ENCODE peak calls at places on chromosomes 13 and 19, in five cellular contexts. One of them, this sample, is unnamed.

GRCh38 chr13:40874138-40874776 is 84.8 kb downstream of the SLC25A15 start:
- DNase-seq in NB4: peak
- DNase-seq in HFFc6: no peak
- DNase-seq in SK-N-SH: no peak
- DNase-seq in endothelial cell: no peak
- DNase-seq in this sample: no peak

GRCh38 chr19:4455742-4456565 is 1.6 kb downstream of the UBXN6 start:
- DNase-seq in NB4: peak
- DNase-seq in HFFc6: peak
- DNase-seq in SK-N-SH: peak
- DNase-seq in endothelial cell: no peak
- DNase-seq in this sample: peak

GRCh38 chr19:18946918-18947317 is 5.9 kb upstream of the HOMER3 start:
- DNase-seq in NB4: no peak
- DNase-seq in HFFc6: no peak
- DNase-seq in SK-N-SH: no peak
- DNase-seq in endothelial cell: no peak
- DNase-seq in this sample: no peak

GRCh38 chr19:52923782-52924593 is 760 bp upstream of the ZNF888 start:
- DNase-seq in NB4: peak
- DNase-seq in HFFc6: no peak
- DNase-seq in SK-N-SH: no peak
- DNase-seq in endothelial cell: peak
- DNase-seq in this sample: no peak

GRCh38 chr13:59823495-59823894 is 340.2 kb downstream of the DIAPH3 start:
- DNase-seq in NB4: no peak
- DNase-seq in HFFc6: peak
- DNase-seq in SK-N-SH: no peak
- DNase-seq in endothelial cell: no peak
- DNase-seq in this sample: no peak

GRCh38 chr19:12792048-12792852 is 964 bp downstream of the JUNB start:
- DNase-seq in NB4: peak
- DNase-seq in HFFc6: no peak
- DNase-seq in SK-N-SH: peak
- DNase-seq in endothelial cell: peak
- DNase-seq in this sample: peak

GRCh38 chr19:4386038-4386782 is 14.1 kb downstream of the SH3GL1 start:
- DNase-seq in NB4: no peak
- DNase-seq in HFFc6: no peak
- DNase-seq in SK-N-SH: no peak
- DNase-seq in endothelial cell: no peak
- DNase-seq in this sample: no peak

GRCh38 chr19:15897738-15898276 is at the start of gene CYP4F2:
- DNase-seq in NB4: no peak
- DNase-seq in HFFc6: no peak
- DNase-seq in SK-N-SH: peak
- DNase-seq in endothelial cell: no peak
- DNase-seq in this sample: no peak

GRCh38 chr19:54138777-54139256 is 1.3 kb downstream of the CNOT3 start:
- DNase-seq in NB4: no peak
- DNase-seq in HFFc6: no peak
- DNase-seq in SK-N-SH: no peak
- DNase-seq in endothelial cell: no peak
- DNase-seq in this sample: peak

GRCh38 chr19:38211206-38211605 is 12.8 kb downstream of the DPF1 start:
- DNase-seq in NB4: no peak
- DNase-seq in HFFc6: no peak
- DNase-seq in SK-N-SH: peak
- DNase-seq in endothelial cell: no peak
- DNase-seq in this sample: peak

GRCh38 chr19:13537454-13537853 is 31.2 kb upstream of the CACNA1A start:
- DNase-seq in NB4: peak
- DNase-seq in HFFc6: no peak
- DNase-seq in SK-N-SH: no peak
- DNase-seq in endothelial cell: no peak
- DNase-seq in this sample: peak

GRCh38 chr13:41966671-41967070 is 5.8 kb upstream of the VWA8 start:
- DNase-seq in NB4: no peak
- DNase-seq in HFFc6: no peak
- DNase-seq in SK-N-SH: no peak
- DNase-seq in endothelial cell: no peak
- DNase-seq in this sample: no peak

GRCh38 chr13:48018637-48019036 is 17.6 kb upstream of the SUCLA2 start:
- DNase-seq in NB4: no peak
- DNase-seq in HFFc6: no peak
- DNase-seq in SK-N-SH: no peak
- DNase-seq in endothelial cell: no peak
- DNase-seq in this sample: no peak

GRCh38 chr13:102460806-102461205 is 59.0 kb upstream of the FGF14 start:
- DNase-seq in NB4: no peak
- DNase-seq in HFFc6: no peak
- DNase-seq in SK-N-SH: no peak
- DNase-seq in endothelial cell: no peak
- DNase-seq in this sample: no peak

GRCh38 chr13:59247166-59247565 is 916.6 kb downstream of the DIAPH3 start:
- DNase-seq in NB4: no peak
- DNase-seq in HFFc6: no peak
- DNase-seq in SK-N-SH: no peak
- DNase-seq in endothelial cell: no peak
- DNase-seq in this sample: no peak

GRCh38 chr19:2532252-2533071 is 56.5 kb downstream of the GADD45B start:
- DNase-seq in NB4: no peak
- DNase-seq in HFFc6: peak
- DNase-seq in SK-N-SH: no peak
- DNase-seq in endothelial cell: no peak
- DNase-seq in this sample: no peak

GRCh38 chr19:11548315-11548700 is 9.7 kb downstream of the CNN1 start:
- DNase-seq in NB4: no peak
- DNase-seq in HFFc6: no peak
- DNase-seq in SK-N-SH: no peak
- DNase-seq in endothelial cell: no peak
- DNase-seq in this sample: no peak

GRCh38 chr13:26584713-26585112 is 27.2 kb downstream of the WASF3 start:
- DNase-seq in NB4: no peak
- DNase-seq in HFFc6: peak
- DNase-seq in SK-N-SH: no peak
- DNase-seq in endothelial cell: no peak
- DNase-seq in this sample: no peak

GRCh38 chr13:68176486-68176885 is 946.4 kb upstream of the PCDH9 start:
- DNase-seq in NB4: no peak
- DNase-seq in HFFc6: no peak
- DNase-seq in SK-N-SH: no peak
- DNase-seq in endothelial cell: no peak
- DNase-seq in this sample: no peak

GRCh38 chr19:14149509-14149994 is 13.2 kb upstream of the ASF1B start:
- DNase-seq in NB4: no peak
- DNase-seq in HFFc6: no peak
- DNase-seq in SK-N-SH: peak
- DNase-seq in endothelial cell: no peak
- DNase-seq in this sample: no peak

GRCh38 chr19:1266818-1267440 is 2.2 kb upstream of the CIRBP start:
- DNase-seq in NB4: peak
- DNase-seq in HFFc6: peak
- DNase-seq in SK-N-SH: peak
- DNase-seq in endothelial cell: peak
- DNase-seq in this sample: peak

GRCh38 chr13:26950546-26950945 is 190.0 kb upstream of the GPR12 start:
- DNase-seq in NB4: no peak
- DNase-seq in HFFc6: no peak
- DNase-seq in SK-N-SH: no peak
- DNase-seq in endothelial cell: no peak
- DNase-seq in this sample: no peak

GRCh38 chr19:47049307-47049700 is 880 bp upstream of the TMEM160 start:
- DNase-seq in NB4: no peak
- DNase-seq in HFFc6: peak
- DNase-seq in SK-N-SH: no peak
- DNase-seq in endothelial cell: no peak
- DNase-seq in this sample: no peak

GRCh38 chr19:46288896-46289588 is 7.8 kb upstream of the HIF3A start:
- DNase-seq in NB4: peak
- DNase-seq in HFFc6: peak
- DNase-seq in SK-N-SH: no peak
- DNase-seq in endothelial cell: no peak
- DNase-seq in this sample: no peak

GRCh38 chr13:93635687-93636086 is 409.1 kb downstream of the GPC6 start:
- DNase-seq in NB4: no peak
- DNase-seq in HFFc6: peak
- DNase-seq in SK-N-SH: no peak
- DNase-seq in endothelial cell: no peak
- DNase-seq in this sample: no peak

GRCh38 chr19:10692673-10693264 is 8.5 kb upstream of the QTRT1 start:
- DNase-seq in NB4: peak
- DNase-seq in HFFc6: no peak
- DNase-seq in SK-N-SH: no peak
- DNase-seq in endothelial cell: no peak
- DNase-seq in this sample: no peak

DNA sequence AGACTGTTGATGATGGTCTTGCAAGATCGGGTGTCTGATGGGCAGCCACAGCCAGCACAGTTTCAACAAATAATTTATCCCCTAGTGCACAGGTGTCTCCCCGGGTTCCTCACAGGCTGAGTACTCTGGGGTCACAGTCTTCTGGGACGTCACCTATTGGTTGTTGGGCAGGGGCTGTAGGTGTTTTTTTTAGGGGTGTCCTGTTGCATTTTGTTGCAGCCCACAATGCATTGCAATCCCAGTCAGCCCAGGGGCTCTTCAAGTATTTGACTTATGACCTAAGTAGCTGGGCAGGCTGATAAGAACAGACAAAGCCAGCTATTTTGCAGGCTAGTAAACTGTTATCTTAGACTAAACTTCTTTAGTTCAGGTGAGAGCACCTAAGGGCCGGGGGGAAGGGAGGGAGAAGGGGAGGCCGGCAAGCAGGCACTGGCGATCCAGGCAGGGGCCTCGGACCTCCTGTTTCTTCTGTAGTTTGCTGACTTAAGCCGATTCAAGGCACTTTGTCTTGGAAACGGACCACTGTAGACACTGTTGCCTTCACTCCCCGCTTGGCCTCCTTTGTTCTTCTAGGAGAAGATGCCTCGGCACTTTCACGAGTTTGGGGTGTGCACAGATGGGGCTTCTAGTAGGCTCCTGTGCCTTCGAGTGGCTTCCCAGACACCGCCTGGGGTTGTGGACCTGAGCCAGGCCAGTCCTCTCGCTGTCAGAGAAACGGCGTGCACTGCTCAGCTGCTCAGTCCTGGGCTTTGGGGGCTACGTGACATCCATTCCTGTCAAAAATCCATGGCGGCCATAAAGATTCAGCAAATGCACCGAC is 33.9 kb upstream of the GRTP1 start:
- DNase-seq in NB4: no peak
- DNase-seq in HFFc6: no peak
- DNase-seq in SK-N-SH: peak
- DNase-seq in endothelial cell: no peak
- DNase-seq in this sample: no peak
- TF ChIP-seq CTCF in NB4: no peak
- TF ChIP-seq CTCF in HFFc6: no peak
- TF ChIP-seq CTCF in SK-N-SH: no peak
- TF ChIP-seq CTCF in endothelial cell: no peak
- TF ChIP-seq CTCF in this sample: no peak

DNA sequence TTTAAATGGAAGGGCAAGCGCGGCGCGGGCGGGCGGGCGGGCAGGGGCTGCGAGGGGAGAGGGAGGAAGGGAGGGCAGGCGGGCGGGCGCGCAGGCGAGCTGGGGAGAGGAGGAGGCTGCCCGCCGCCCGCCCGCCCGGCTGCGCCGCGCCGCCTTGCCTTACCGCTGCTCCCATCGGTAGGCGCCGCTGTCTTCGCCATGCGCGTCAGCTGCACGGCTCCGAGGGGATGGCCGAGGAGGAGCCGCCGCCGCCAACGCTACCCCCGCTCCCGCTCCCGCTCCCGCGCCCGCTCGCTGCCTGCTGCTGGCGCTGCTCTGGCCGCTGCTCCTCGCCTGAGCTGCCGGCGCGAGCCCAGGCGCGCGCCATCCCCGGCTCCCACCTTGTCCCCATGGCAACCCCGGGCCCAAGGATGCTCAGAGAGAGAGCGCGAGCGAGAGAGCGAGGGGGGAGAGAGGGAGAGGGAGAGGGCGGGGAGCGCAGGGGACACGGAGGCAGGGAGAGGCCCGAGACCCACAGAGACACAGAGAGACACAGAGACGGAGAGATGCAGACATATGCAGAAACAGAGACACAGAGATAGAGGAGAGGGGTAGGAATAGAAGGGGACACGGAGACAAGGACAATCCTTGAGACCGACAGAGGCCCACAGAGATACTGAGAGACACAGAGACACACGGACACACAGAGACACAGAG is 40.3 kb downstream of the DEDD2 start:
- DNase-seq in NB4: peak
- DNase-seq in HFFc6: peak
- DNase-seq in SK-N-SH: peak
- DNase-seq in endothelial cell: peak
- DNase-seq in this sample: peak
- TF ChIP-seq CTCF in NB4: no peak
- TF ChIP-seq CTCF in HFFc6: peak
- TF ChIP-seq CTCF in SK-N-SH: peak
- TF ChIP-seq CTCF in endothelial cell: no peak
- TF ChIP-seq CTCF in this sample: peak

GRCh38 chr13:76884571-76885202 is 1.5 kb downstream of the KCTD12 start:
- DNase-seq in NB4: peak
- DNase-seq in HFFc6: no peak
- DNase-seq in SK-N-SH: peak
- DNase-seq in endothelial cell: no peak
- DNase-seq in this sample: no peak

GRCh38 chr13:76882431-76882830 is 3.8 kb downstream of the KCTD12 start:
- DNase-seq in NB4: peak
- DNase-seq in HFFc6: no peak
- DNase-seq in SK-N-SH: no peak
- DNase-seq in endothelial cell: no peak
- DNase-seq in this sample: no peak

GRCh38 chr13:76885203-76886004 is 801 bp downstream of the KCTD12 start:
- DNase-seq in NB4: peak
- DNase-seq in HFFc6: peak
- DNase-seq in SK-N-SH: peak
- DNase-seq in endothelial cell: peak
- DNase-seq in this sample: peak

GRCh38 chr13:76886005-76886291 is 257 bp downstream of the KCTD12 start:
- DNase-seq in NB4: no peak
- DNase-seq in HFFc6: no peak
- DNase-seq in SK-N-SH: no peak
- DNase-seq in endothelial cell: no peak
- DNase-seq in this sample: no peak

DNA sequence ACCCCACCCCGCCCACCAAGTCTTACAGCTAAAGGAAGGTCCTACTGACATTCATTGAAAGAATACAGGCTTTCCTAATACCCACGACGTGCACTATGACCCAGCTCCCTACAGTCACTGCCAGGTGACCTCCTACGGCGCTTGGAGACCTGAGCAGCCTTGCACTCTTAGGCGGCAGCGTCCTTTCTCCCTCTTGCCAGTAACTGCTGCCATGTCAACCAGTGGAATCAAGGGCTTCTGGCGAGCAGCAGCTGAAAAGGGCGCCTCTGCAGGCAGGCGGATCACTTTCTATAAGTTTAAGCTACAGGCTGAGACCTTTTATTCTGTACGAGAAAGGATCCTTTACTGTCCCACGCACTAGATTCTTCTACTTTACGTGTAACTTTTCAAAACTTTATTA is 2.0 kb downstream of the KCTD12 start:
- DNase-seq in NB4: peak
- DNase-seq in HFFc6: no peak
- DNase-seq in SK-N-SH: no peak
- DNase-seq in endothelial cell: peak
- DNase-seq in this sample: peak
- TF ChIP-seq CTCF in NB4: no peak
- TF ChIP-seq CTCF in HFFc6: peak
- TF ChIP-seq CTCF in SK-N-SH: no peak
- TF ChIP-seq CTCF in endothelial cell: no peak
- TF ChIP-seq CTCF in this sample: no peak

GRCh38 chr19:34404109-34404909 is at the start of gene PDCD2L:
- DNase-seq in NB4: peak
- DNase-seq in HFFc6: peak
- DNase-seq in SK-N-SH: peak
- DNase-seq in endothelial cell: peak
- DNase-seq in this sample: peak
- TF ChIP-seq CTCF in NB4: no peak
- TF ChIP-seq CTCF in HFFc6: no peak
- TF ChIP-seq CTCF in SK-N-SH: no peak
- TF ChIP-seq CTCF in endothelial cell: no peak
- TF ChIP-seq CTCF in this sample: no peak